ENCODE peak calls at places on chromosomes 1 and 21, in eight cellular contexts. One of them, this sample, is unnamed.

GRCh38 chr1:165562576-165562975 is 18.8 kb downstream of the LRRC52 start:
- DNase-seq in T-cell: no peak
- DNase-seq in CD4-positive, CD25-positive, alpha-beta regulatory T cell: no peak
- DNase-seq in memory B cell: no peak
- DNase-seq in NCI-H1436: no peak
- DNase-seq in PC-3: peak
- DNase-seq in AG04450: no peak
- DNase-seq in GM23248: peak
- DNase-seq in this sample: no peak

GRCh38 chr1:232327296-232327695 is 302.6 kb downstream of the SIPA1L2 start:
- DNase-seq in T-cell: no peak
- DNase-seq in CD4-positive, CD25-positive, alpha-beta regulatory T cell: no peak
- DNase-seq in memory B cell: no peak
- DNase-seq in NCI-H1436: no peak
- DNase-seq in PC-3: no peak
- DNase-seq in AG04450: no peak
- DNase-seq in GM23248: no peak
- DNase-seq in this sample: no peak

GRCh38 chr21:41230530-41230929 is 62.6 kb downstream of the BACE2 start:
- DNase-seq in T-cell: no peak
- DNase-seq in CD4-positive, CD25-positive, alpha-beta regulatory T cell: no peak
- DNase-seq in memory B cell: no peak
- DNase-seq in NCI-H1436: no peak
- DNase-seq in PC-3: no peak
- DNase-seq in AG04450: no peak
- DNase-seq in GM23248: no peak
- DNase-seq in this sample: no peak

GRCh38 chr1:211783897-211784296 is 46.7 kb downstream of the LPGAT1 start:
- DNase-seq in T-cell: no peak
- DNase-seq in CD4-positive, CD25-positive, alpha-beta regulatory T cell: peak
- DNase-seq in memory B cell: no peak
- DNase-seq in NCI-H1436: no peak
- DNase-seq in PC-3: no peak
- DNase-seq in AG04450: no peak
- DNase-seq in GM23248: no peak
- DNase-seq in this sample: no peak

GRCh38 chr1:24641646-24642151 is 1.4 kb upstream of the SRRM1 start:
- DNase-seq in T-cell: no peak
- DNase-seq in CD4-positive, CD25-positive, alpha-beta regulatory T cell: peak
- DNase-seq in memory B cell: peak
- DNase-seq in NCI-H1436: no peak
- DNase-seq in PC-3: no peak
- DNase-seq in AG04450: no peak
- DNase-seq in GM23248: peak
- DNase-seq in this sample: no peak

GRCh38 chr1:245365071-245365470 is 210.3 kb downstream of the KIF26B start:
- DNase-seq in T-cell: no peak
- DNase-seq in CD4-positive, CD25-positive, alpha-beta regulatory T cell: no peak
- DNase-seq in memory B cell: no peak
- DNase-seq in NCI-H1436: no peak
- DNase-seq in PC-3: no peak
- DNase-seq in AG04450: no peak
- DNase-seq in GM23248: no peak
- DNase-seq in this sample: no peak

GRCh38 chr1:41022424-41022823 is 899 bp upstream of the SLFNL1 start:
- DNase-seq in T-cell: no peak
- DNase-seq in CD4-positive, CD25-positive, alpha-beta regulatory T cell: no peak
- DNase-seq in memory B cell: no peak
- DNase-seq in NCI-H1436: no peak
- DNase-seq in PC-3: no peak
- DNase-seq in AG04450: no peak
- DNase-seq in GM23248: no peak
- DNase-seq in this sample: no peak

GRCh38 chr1:164712131-164713031 is 153.4 kb downstream of the PBX1 start:
- DNase-seq in T-cell: no peak
- DNase-seq in CD4-positive, CD25-positive, alpha-beta regulatory T cell: no peak
- DNase-seq in memory B cell: no peak
- DNase-seq in NCI-H1436: no peak
- DNase-seq in PC-3: peak
- DNase-seq in AG04450: no peak
- DNase-seq in GM23248: peak
- DNase-seq in this sample: no peak

GRCh38 chr1:35726814-35727433 is 8.2 kb upstream of the C1orf216 start:
- DNase-seq in T-cell: peak
- DNase-seq in CD4-positive, CD25-positive, alpha-beta regulatory T cell: peak
- DNase-seq in memory B cell: peak
- DNase-seq in NCI-H1436: peak
- DNase-seq in PC-3: peak
- DNase-seq in AG04450: peak
- DNase-seq in GM23248: peak
- DNase-seq in this sample: peak

GRCh38 chr21:36661511-36662309 is 37.2 kb upstream of the SIM2 start:
- DNase-seq in T-cell: no peak
- DNase-seq in CD4-positive, CD25-positive, alpha-beta regulatory T cell: no peak
- DNase-seq in memory B cell: no peak
- DNase-seq in NCI-H1436: no peak
- DNase-seq in PC-3: peak
- DNase-seq in AG04450: no peak
- DNase-seq in GM23248: peak
- DNase-seq in this sample: no peak